ENCODE peak calls at places on chromosomes 4 and X, in six cellular contexts. One of them, this sample, is unnamed.

GRCh38 chr4:117678861-117679260 is 355.4 kb upstream of the NDST3 start:
- DNase-seq in stimulated activated naive CD4-positive, alpha-beta T cell: no peak
- DNase-seq in amygdala: no peak
- DNase-seq in mesothelial cell of epicardium: no peak
- DNase-seq in T-cell: no peak
- DNase-seq in astrocyte of the cerebellum: no peak
- DNase-seq in this sample: no peak

GRCh38 chrX:123159403-123159802 is 24.7 kb upstream of the GRIA3 start:
- DNase-seq in stimulated activated naive CD4-positive, alpha-beta T cell: no peak
- DNase-seq in amygdala: no peak
- DNase-seq in mesothelial cell of epicardium: no peak
- DNase-seq in T-cell: no peak
- DNase-seq in astrocyte of the cerebellum: no peak
- DNase-seq in this sample: no peak

GRCh38 chr4:86653237-86653865 is 59.2 kb downstream of the PTPN13 start:
- DNase-seq in stimulated activated naive CD4-positive, alpha-beta T cell: no peak
- DNase-seq in amygdala: no peak
- DNase-seq in mesothelial cell of epicardium: no peak
- DNase-seq in T-cell: no peak
- DNase-seq in astrocyte of the cerebellum: no peak
- DNase-seq in this sample: no peak

GRCh38 chr4:113289736-113290135 is 240.3 kb downstream of the ANK2 start:
- DNase-seq in stimulated activated naive CD4-positive, alpha-beta T cell: no peak
- DNase-seq in amygdala: no peak
- DNase-seq in mesothelial cell of epicardium: no peak
- DNase-seq in T-cell: no peak
- DNase-seq in astrocyte of the cerebellum: no peak
- DNase-seq in this sample: no peak

GRCh38 chrX:46819136-46819535 is 17.7 kb upstream of the RP2 start:
- DNase-seq in stimulated activated naive CD4-positive, alpha-beta T cell: no peak
- DNase-seq in amygdala: no peak
- DNase-seq in mesothelial cell of epicardium: no peak
- DNase-seq in T-cell: no peak
- DNase-seq in astrocyte of the cerebellum: no peak
- DNase-seq in this sample: no peak

GRCh38 chrX:45850775-45851433 is 650.2 kb upstream of the DIPK2B start:
- DNase-seq in stimulated activated naive CD4-positive, alpha-beta T cell: no peak
- DNase-seq in amygdala: no peak
- DNase-seq in mesothelial cell of epicardium: peak; percentile 21
- DNase-seq in T-cell: peak; percentile 11
- DNase-seq in astrocyte of the cerebellum: no peak
- DNase-seq in this sample: peak; percentile 13

GRCh38 chrX:150060406-150060805 is 122.1 kb upstream of the EOLA2 start:
- DNase-seq in stimulated activated naive CD4-positive, alpha-beta T cell: no peak
- DNase-seq in amygdala: no peak
- DNase-seq in mesothelial cell of epicardium: no peak
- DNase-seq in T-cell: no peak
- DNase-seq in astrocyte of the cerebellum: no peak
- DNase-seq in this sample: no peak

GRCh38 chrX:8037593-8038348 is 110.6 kb upstream of the PNPLA4 start:
- DNase-seq in stimulated activated naive CD4-positive, alpha-beta T cell: no peak
- DNase-seq in amygdala: no peak
- DNase-seq in mesothelial cell of epicardium: no peak
- DNase-seq in T-cell: no peak
- DNase-seq in astrocyte of the cerebellum: no peak
- DNase-seq in this sample: no peak

GRCh38 chrX:133248177-133248576 is 30.0 kb upstream of the TFDP3 start:
- DNase-seq in stimulated activated naive CD4-positive, alpha-beta T cell: no peak
- DNase-seq in amygdala: no peak
- DNase-seq in mesothelial cell of epicardium: no peak
- DNase-seq in T-cell: no peak
- DNase-seq in astrocyte of the cerebellum: no peak
- DNase-seq in this sample: no peak

GRCh38 chr4:53644607-53645006 is 53.3 kb upstream of the LNX1 start:
- DNase-seq in stimulated activated naive CD4-positive, alpha-beta T cell: no peak
- DNase-seq in amygdala: no peak
- DNase-seq in mesothelial cell of epicardium: no peak
- DNase-seq in T-cell: no peak
- DNase-seq in astrocyte of the cerebellum: no peak
- DNase-seq in this sample: no peak

GRCh38 chr4:128031756-128032384 is 29.2 kb upstream of the LARP1B start:
- DNase-seq in stimulated activated naive CD4-positive, alpha-beta T cell: no peak
- DNase-seq in amygdala: no peak
- DNase-seq in mesothelial cell of epicardium: no peak
- DNase-seq in T-cell: no peak
- DNase-seq in astrocyte of the cerebellum: no peak
- DNase-seq in this sample: no peak

GRCh38 chr4:123640271-123640670 is 243.7 kb downstream of the SPRY1 start:
- DNase-seq in stimulated activated naive CD4-positive, alpha-beta T cell: no peak
- DNase-seq in amygdala: no peak
- DNase-seq in mesothelial cell of epicardium: no peak
- DNase-seq in T-cell: no peak
- DNase-seq in astrocyte of the cerebellum: no peak
- DNase-seq in this sample: no peak

GRCh38 chrX:727738-728621 is 97.4 kb downstream of the SHOX start:
- DNase-seq in stimulated activated naive CD4-positive, alpha-beta T cell: no peak
- DNase-seq in amygdala: no peak
- DNase-seq in mesothelial cell of epicardium: no peak
- DNase-seq in T-cell: no peak
- DNase-seq in astrocyte of the cerebellum: no peak
- DNase-seq in this sample: no peak

GRCh38 chrX:54978448-54978847 is 15.5 kb downstream of the PFKFB1 start:
- DNase-seq in stimulated activated naive CD4-positive, alpha-beta T cell: no peak
- DNase-seq in amygdala: no peak
- DNase-seq in mesothelial cell of epicardium: no peak
- DNase-seq in T-cell: no peak
- DNase-seq in astrocyte of the cerebellum: no peak
- DNase-seq in this sample: no peak

GRCh38 chr4:119068529-119068962 is 67.1 kb upstream of the MYOZ2 start:
- DNase-seq in stimulated activated naive CD4-positive, alpha-beta T cell: no peak
- DNase-seq in amygdala: no peak
- DNase-seq in mesothelial cell of epicardium: no peak
- DNase-seq in T-cell: no peak
- DNase-seq in astrocyte of the cerebellum: no peak
- DNase-seq in this sample: no peak

GRCh38 chr4:133801858-133802257 is 399.7 kb downstream of the PABPC4L start:
- DNase-seq in stimulated activated naive CD4-positive, alpha-beta T cell: no peak
- DNase-seq in amygdala: no peak
- DNase-seq in mesothelial cell of epicardium: no peak
- DNase-seq in T-cell: no peak
- DNase-seq in astrocyte of the cerebellum: no peak
- DNase-seq in this sample: no peak

GRCh38 chr4:18508801-18509200 is 487.2 kb upstream of the LCORL start:
- DNase-seq in stimulated activated naive CD4-positive, alpha-beta T cell: no peak
- DNase-seq in amygdala: no peak
- DNase-seq in mesothelial cell of epicardium: no peak
- DNase-seq in T-cell: no peak
- DNase-seq in astrocyte of the cerebellum: no peak
- DNase-seq in this sample: no peak

GRCh38 chr4:171308661-171309060 is 504.5 kb upstream of the GALNTL6 start:
- DNase-seq in stimulated activated naive CD4-positive, alpha-beta T cell: no peak
- DNase-seq in amygdala: no peak
- DNase-seq in mesothelial cell of epicardium: no peak
- DNase-seq in T-cell: no peak
- DNase-seq in astrocyte of the cerebellum: no peak
- DNase-seq in this sample: no peak

GRCh38 chr4:10891866-10892265 is 207.3 kb upstream of the CLNK start:
- DNase-seq in stimulated activated naive CD4-positive, alpha-beta T cell: no peak
- DNase-seq in amygdala: no peak
- DNase-seq in mesothelial cell of epicardium: no peak
- DNase-seq in T-cell: no peak
- DNase-seq in astrocyte of the cerebellum: no peak
- DNase-seq in this sample: no peak

GRCh38 chr4:116489739-116490138 is 595.6 kb downstream of the TRAM1L1 start:
- DNase-seq in stimulated activated naive CD4-positive, alpha-beta T cell: no peak
- DNase-seq in amygdala: no peak
- DNase-seq in mesothelial cell of epicardium: no peak
- DNase-seq in T-cell: no peak
- DNase-seq in astrocyte of the cerebellum: no peak
- DNase-seq in this sample: no peak

GRCh38 chrX:107711521-107712041 is 64.0 kb downstream of the TSC22D3 start:
- DNase-seq in stimulated activated naive CD4-positive, alpha-beta T cell: peak; percentile 54
- DNase-seq in amygdala: no peak
- DNase-seq in mesothelial cell of epicardium: no peak
- DNase-seq in T-cell: no peak
- DNase-seq in astrocyte of the cerebellum: no peak
- DNase-seq in this sample: no peak

GRCh38 chr4:41176357-41176756 is 38.0 kb downstream of the APBB2 start:
- DNase-seq in stimulated activated naive CD4-positive, alpha-beta T cell: no peak
- DNase-seq in amygdala: no peak
- DNase-seq in mesothelial cell of epicardium: no peak
- DNase-seq in T-cell: no peak
- DNase-seq in astrocyte of the cerebellum: no peak
- DNase-seq in this sample: no peak

GRCh38 chr4:100372432-100372831 is 145.4 kb downstream of the EMCN start:
- DNase-seq in stimulated activated naive CD4-positive, alpha-beta T cell: no peak
- DNase-seq in amygdala: no peak
- DNase-seq in mesothelial cell of epicardium: no peak
- DNase-seq in T-cell: no peak
- DNase-seq in astrocyte of the cerebellum: no peak
- DNase-seq in this sample: no peak

This sample was measured in progenitor cell of endocrine pancreas.